ENCODE peak calls at places on chromosomes 1 and 21, in ten cellular contexts. K is activated T-cell treated with anti-CD3 and anti-CD28 coated beads for 1 hour; Q is GM20000; M is stimulated activated CD4-positive, alpha-beta T cell treated with anti-CD3 and anti-CD28 coated beads, Interleukin-1b, Interleukin-23, amount 100 ng/mL, for 4 hours; S is HT1080; Z is MG63; U is activated CD4-positive, alpha-beta T cell treated with anti-CD3 and anti-CD28 coated beads, Interleukin-2, amount 50 U/mL, for 1 hour; X is stimulated activated CD8-positive, alpha-beta memory T cell treated with anti-CD3 and anti-CD28 coated beads, Interleukin-15, amount 100 ng/mL, for 48 hours; T is activated CD8-positive, alpha-beta memory T cell treated with anti-CD3 and anti-CD28 coated beads for 24 hours; C is HFFc6. P is an unnamed sample.

GRCh38 chr1:89198500-89199072 is at the start of gene GBP4:
- DNase-seq in T (peak), M (peak), Z (peak), S (no peak), K (peak), Q (peak), C (no peak), U (peak), X (peak), P (peak)

GRCh38 chr21:38120984-38121855 is 135.6 kb upstream of the KCNJ15 start:
- DNase-seq in C (no peak), M (no peak), K (no peak), T (no peak), Q (no peak), S (no peak), Z (no peak), U (no peak), X (no peak), P (no peak)

GRCh38 chr1:200640373-200641174 is 20.0 kb upstream of the KIF14 start:
- DNase-seq in M (no peak), S (no peak), T (no peak), Q (no peak), K (no peak), X (no peak), C (no peak), Z (no peak), U (no peak), P (no peak)

GRCh38 chr1:43367026-43367903 is 546 bp downstream of the ELOVL1 start:
- DNase-seq in K (no peak), C (no peak), Z (peak), X (no peak), Q (peak), T (peak), U (peak), M (no peak), S (no peak), P (no peak)

GRCh38 chr21:38996355-38996754 is 186.9 kb downstream of the PSMG1 start:
- DNase-seq in M (no peak), K (no peak), C (no peak), S (no peak), T (no peak), X (no peak), Q (no peak), U (no peak), Z (no peak), P (no peak)

GRCh38 chr1:31731049-31731565 is 27.3 kb upstream of the COL16A1 start:
- DNase-seq in C (no peak), U (no peak), Q (no peak), X (no peak), M (no peak), S (no peak), T (no peak), K (no peak), Z (no peak), P (no peak)

GRCh38 chr1:157162345-157162744 is 24.1 kb upstream of the ETV3 start:
- DNase-seq in Z (no peak), X (no peak), C (peak), T (no peak), K (no peak), S (no peak), U (no peak), Q (no peak), M (no peak), P (no peak)

GRCh38 chr1:201348211-201348566 is 29.3 kb downstream of the TNNT2 start:
- DNase-seq in T (no peak), Z (peak), Q (peak), U (no peak), X (peak), C (peak), K (no peak), S (peak), M (peak), P (no peak)

GRCh38 chr21:29738730-29739129 is 201.1 kb downstream of the GRIK1 start:
- DNase-seq in X (no peak), C (no peak), Q (no peak), S (no peak), T (no peak), M (no peak), U (no peak), K (no peak), Z (no peak), P (no peak)

GRCh38 chr1:17581389-17582123 is 42.1 kb downstream of the ARHGEF10L start:
- DNase-seq in X (no peak), U (no peak), C (no peak), T (no peak), K (no peak), Z (no peak), S (no peak), Q (peak), M (no peak), P (no peak)

GRCh38 chr1:87279966-87280535 is 48.6 kb upstream of the LMO4 start:
- DNase-seq in T (no peak), M (no peak), Z (no peak), Q (peak), K (no peak), C (peak), S (no peak), X (no peak), U (no peak), P (no peak)

GRCh38 chr1:196607940-196608339 is 300 bp downstream of the KCNT2 start:
- DNase-seq in U (no peak), M (no peak), K (no peak), T (no peak), Z (no peak), X (no peak), S (no peak), C (no peak), Q (no peak), P (no peak)

GRCh38 chr1:60878323-60878722 is 204.0 kb upstream of the NFIA start:
- DNase-seq in S (no peak), M (no peak), C (no peak), Z (no peak), K (no peak), Q (no peak), T (no peak), U (no peak), X (no peak), P (no peak)

GRCh38 chr1:200374569-200375312 is 35.1 kb downstream of the ZNF281 start:
- DNase-seq in U (no peak), Z (no peak), S (no peak), X (no peak), M (no peak), K (no peak), C (no peak), Q (no peak), T (no peak), P (no peak)

GRCh38 chr1:91075233-91076135 is 53.6 kb upstream of the ZNF644 start:
- DNase-seq in T (no peak), C (no peak), K (no peak), U (no peak), X (no peak), Q (no peak), S (peak), Z (no peak), M (no peak), P (no peak)

GRCh38 chr1:93567255-93567918 is 114.2 kb downstream of the BCAR3 start:
- DNase-seq in X (no peak), S (peak), Z (peak), M (no peak), K (no peak), T (no peak), U (no peak), C (peak), Q (no peak), P (no peak)

GRCh38 chr21:41729701-41730368 is 37.0 kb downstream of the RIPK4 start:
- DNase-seq in X (no peak), C (no peak), S (no peak), T (no peak), M (no peak), U (no peak), K (no peak), Z (no peak), Q (no peak), P (no peak)

GRCh38 chr1:116987256-116987555 is 14.4 kb upstream of the CD101 start:
- DNase-seq in S (no peak), K (peak), C (no peak), Q (no peak), X (no peak), M (peak), U (peak), Z (no peak), T (peak), P (no peak)

GRCh38 chr1:3563610-3564009 is 47.7 kb downstream of the MEGF6 start:
- DNase-seq in Q (no peak), K (no peak), C (no peak), S (no peak), U (no peak), M (no peak), T (no peak), X (no peak), Z (no peak), P (no peak)

GRCh38 chr1:150974580-150975478 is at the start of gene CERS2:
- DNase-seq in K (peak), S (peak), U (peak), Q (peak), Z (peak), M (peak), C (peak), T (peak), X (peak), P (peak)

GRCh38 chr1:114504023-114504422 is 7.0 kb downstream of the TRIM33 start:
- DNase-seq in Z (no peak), U (no peak), K (no peak), T (no peak), M (no peak), Q (no peak), X (no peak), S (no peak), C (no peak), P (no peak)

GRCh38 chr1:46408356-46409062 is 14.4 kb downstream of the FAAH start:
- DNase-seq in U (no peak), X (no peak), Q (no peak), M (no peak), C (peak), S (no peak), Z (no peak), T (no peak), K (no peak), P (no peak)

GRCh38 chr1:156544592-156545102 is 27.7 kb downstream of the IQGAP3 start:
- DNase-seq in T (no peak), S (no peak), U (no peak), K (no peak), X (no peak), Z (no peak), M (no peak), Q (no peak), C (no peak), P (no peak)

GRCh38 chr1:31733389-31734219 is 29.8 kb upstream of the COL16A1 start:
- DNase-seq in C (no peak), Q (no peak), S (no peak), Z (no peak), U (no peak), M (no peak), K (no peak), X (no peak), T (no peak), P (no peak)

GRCh38 chr1:147172168-147173016 is at the start of gene PRKAB2:
- DNase-seq in K (peak), U (peak), S (peak), X (peak), C (peak), Z (peak), M (peak), Q (peak), T (peak), P (peak)